ENCODE peak calls at places on chromosomes 7 and 10, in nine cellular contexts. L is endothelial cell of umbilical vein, B is GM12892, U is testis, Q is lower leg skin, D is GM12878, O is upper lobe of left lung, V is erythroblast, P is gastrocnemius medialis. I is an unnamed sample.

GRCh38 chr10:5297466-5297865 is 67.3 kb upstream of the UCN3 start:
- DNase-seq in L (peak; percentile 24), B (no peak), U (no peak), Q (peak; percentile 90), D (no peak), O (peak; percentile 76), V (no peak), P (peak; percentile 30), I (no peak)

GRCh38 chr7:133382775-133383559 is 130.1 kb downstream of the EXOC4 start:
- DNase-seq in L (no peak), B (no peak), U (no peak), Q (no peak), D (no peak), O (no peak), V (no peak), P (no peak), I (no peak)

GRCh38 chr7:37977243-37977642 is 56.8 kb downstream of the EPDR1 start:
- DNase-seq in L (no peak), B (no peak), U (no peak), Q (no peak), D (no peak), O (no peak), V (no peak), P (no peak), I (no peak)

GRCh38 chr7:44177570-44178131 is 11.6 kb downstream of the GCK start:
- DNase-seq in L (no peak), B (no peak), U (peak; percentile 12), Q (peak; percentile 73), D (no peak), O (no peak), V (no peak), P (no peak), I (no peak)

GRCh38 chr10:96998329-96998888 is 166.3 kb downstream of the LCOR start:
- DNase-seq in L (peak; percentile 3), B (no peak), U (no peak), Q (no peak), D (no peak), O (no peak), V (no peak), P (no peak), I (no peak)

GRCh38 chr7:55423891-55424290 is 58.8 kb downstream of the LANCL2 start:
- DNase-seq in L (no peak), B (no peak), U (no peak), Q (no peak), D (no peak), O (no peak), V (no peak), P (no peak), I (no peak)

GRCh38 chr10:29377333-29377961 is 88.6 kb downstream of the LYZL1 start:
- DNase-seq in L (peak; percentile 30), B (no peak), U (no peak), Q (peak; percentile 37), D (no peak), O (no peak), V (peak; percentile 4), P (no peak), I (peak; percentile 7)

GRCh38 chr7:107501593-107501992 is 31.7 kb downstream of the GPR22 start:
- DNase-seq in L (peak; percentile 64), B (no peak), U (peak; percentile 40), Q (no peak), D (no peak), O (no peak), V (peak; percentile 82), P (no peak), I (no peak)

GRCh38 chr7:15687645-15688025 is 1.2 kb upstream of the MEOX2 start:
- DNase-seq in L (peak; percentile 37), B (no peak), U (peak; percentile 27), Q (peak; percentile 85), D (no peak), O (no peak), V (no peak), P (no peak), I (no peak)

GRCh38 chr7:20343954-20344353 is 13.3 kb downstream of the ITGB8 start:
- DNase-seq in L (no peak), B (no peak), U (no peak), Q (no peak), D (no peak), O (no peak), V (no peak), P (no peak), I (no peak)

GRCh38 chr7:38294926-38295325 is 21.5 kb upstream of the TARP start:
- DNase-seq in L (no peak), B (no peak), U (no peak), Q (no peak), D (no peak), O (no peak), V (no peak), P (no peak), I (no peak)

GRCh38 chr7:155371884-155372781 is 74.5 kb downstream of the INSIG1 start:
- DNase-seq in L (no peak), B (peak; percentile 52), U (no peak), Q (no peak), D (no peak), O (no peak), V (peak; percentile 58), P (no peak), I (no peak)

GRCh38 chr10:88557659-88558058 is 25.5 kb downstream of the RNLS start:
- DNase-seq in L (no peak), B (no peak), U (no peak), Q (no peak), D (no peak), O (no peak), V (no peak), P (no peak), I (no peak)

GRCh38 chr7:107045980-107046379 is 1.5 kb downstream of the PRKAR2B start:
- DNase-seq in L (peak; percentile 45), B (no peak), U (no peak), Q (no peak), D (no peak), O (no peak), V (peak; percentile 60), P (no peak), I (no peak)

GRCh38 chr10:101060036-101060950 is 1.5 kb upstream of the KAZALD1 start:
- DNase-seq in L (peak; percentile 94), B (no peak), U (peak; percentile 96), Q (peak; percentile 98), D (peak; percentile 81), O (peak; percentile 94), V (peak; percentile 93), P (peak; percentile 83), I (no peak)
- TF ChIP-seq POLR2A in L (peak; percentile 8), B (peak; percentile 62), U (no peak), Q (no peak), D (no peak), O (no peak), V (peak; percentile 62), P (no peak), I (no peak)

GRCh38 chr10:102644066-102644645 is at the start of gene TRIM8:
- DNase-seq in L (peak; percentile 41), B (no peak), U (no peak), Q (no peak), D (no peak), O (no peak), V (peak; percentile 74), P (no peak), I (no peak)
- TF ChIP-seq POLR2A in L (no peak), B (no peak), U (no peak), Q (no peak), D (peak; percentile 47), O (no peak), V (peak; percentile 12), P (no peak), I (no peak)

DNA sequence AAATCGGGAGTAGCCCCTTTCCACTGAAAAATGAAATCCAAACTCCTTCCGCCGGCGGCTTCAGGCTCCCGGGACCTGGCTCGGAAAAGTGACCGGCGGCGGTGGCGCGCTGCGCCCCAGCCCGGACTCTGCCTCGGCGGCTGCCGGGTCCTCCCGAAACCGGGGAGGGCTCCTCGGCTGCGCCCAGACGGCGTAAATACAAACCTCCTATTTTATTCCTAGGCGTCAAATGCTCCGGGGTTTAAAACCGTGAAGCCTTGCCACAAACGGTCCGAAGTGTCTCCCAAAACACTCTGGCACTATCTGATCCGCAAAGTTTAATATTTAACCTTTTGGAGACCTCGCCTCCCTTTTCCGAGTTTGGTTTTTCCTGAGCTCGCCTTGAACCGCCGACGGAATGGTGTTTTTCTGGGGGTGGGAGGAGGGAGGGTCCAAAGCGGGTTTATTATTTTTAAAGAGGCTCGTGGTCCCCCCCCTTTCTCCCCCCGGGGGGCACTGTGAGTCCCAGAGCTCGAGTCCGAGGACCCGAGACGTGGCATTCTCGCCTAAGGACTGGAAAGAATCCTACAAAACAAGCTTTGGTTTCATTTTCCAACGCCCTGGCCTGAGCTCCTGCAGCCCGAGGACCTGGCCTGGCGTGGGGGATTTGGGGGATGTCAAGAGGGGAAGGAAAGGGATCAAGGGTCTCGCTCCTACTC is 1.9 kb downstream of the TNRC18 start:
- DNase-seq in L (peak; percentile 61), B (no peak), U (peak; percentile 78), Q (peak; percentile 92), D (no peak), O (peak; percentile 84), V (peak; percentile 53), P (no peak), I (no peak)
- TF ChIP-seq POLR2A in L (no peak), B (no peak), U (no peak), Q (no peak), D (no peak), O (no peak), V (peak; percentile 25), P (peak; percentile 82), I (peak; percentile 18)

GRCh38 chr7:48296976-48297375 is 125.7 kb downstream of the ABCA13 start:
- DNase-seq in L (no peak), B (no peak), U (no peak), Q (no peak), D (no peak), O (no peak), V (no peak), P (no peak), I (no peak)

GRCh38 chr7:48301201-48301600 is 129.9 kb downstream of the ABCA13 start:
- DNase-seq in L (no peak), B (no peak), U (no peak), Q (no peak), D (no peak), O (no peak), V (no peak), P (no peak), I (no peak)

GRCh38 chr7:48298779-48299178 is 127.5 kb downstream of the ABCA13 start:
- DNase-seq in L (peak; percentile 42), B (no peak), U (no peak), Q (no peak), D (no peak), O (no peak), V (no peak), P (no peak), I (no peak)

GRCh38 chr7:48300301-48300700 is 129.0 kb downstream of the ABCA13 start:
- DNase-seq in L (no peak), B (no peak), U (no peak), Q (no peak), D (no peak), O (no peak), V (no peak), P (no peak), I (no peak)

DNA sequence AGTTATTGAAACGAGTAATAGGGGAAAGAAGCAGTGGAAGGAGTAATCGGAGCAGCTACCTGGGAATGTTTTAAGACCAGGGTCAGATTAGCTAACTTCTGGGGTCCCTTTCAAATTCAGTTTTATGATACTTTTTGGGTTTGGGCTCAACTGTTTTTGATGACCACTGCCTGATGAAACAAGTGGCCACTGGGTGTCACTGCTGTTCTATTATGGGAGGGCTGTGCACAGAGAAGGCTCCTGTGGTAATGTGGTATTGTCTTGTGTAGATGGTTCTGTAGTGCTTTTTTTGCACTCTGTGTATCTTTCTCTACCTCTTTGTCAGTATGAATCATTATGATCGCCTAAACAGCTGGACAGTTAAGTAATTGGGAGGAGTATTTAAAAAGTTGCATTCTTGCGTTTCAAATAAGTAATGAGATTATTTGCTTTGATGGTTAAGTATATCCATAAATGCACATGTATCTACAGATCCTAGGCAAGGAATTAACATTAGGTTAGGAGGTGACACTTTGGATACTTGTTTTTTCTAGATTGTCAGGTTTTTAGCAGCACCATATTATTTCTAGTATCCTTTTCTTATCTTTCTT is 128.4 kb downstream of the ABCA13 start:
- DNase-seq in L (peak; percentile 55), B (no peak), U (peak; percentile 78), Q (no peak), D (peak; percentile 17), O (peak; percentile 43), V (peak; percentile 35), P (no peak), I (no peak)
- TF ChIP-seq POLR2A in L (no peak), B (no peak), U (no peak), Q (no peak), D (no peak), O (no peak), V (no peak), P (no peak), I (no peak)

I was measured in vagina.